ENCODE peak calls at places on chromosomes 5 and 9, in nine cellular contexts. S is gastrocnemius medialis, M is ascending aorta, Q is colonic mucosa, P is SJCRH30, E is heart right ventricle, D is foreskin keratinocyte, Y is endodermal cell, W is fibroblast of lung. N is an unnamed sample.

GRCh38 chr9:16062542-16063240 is 509.8 kb downstream of the CCDC171 start:
- DNase-seq in S (no peak), M (no peak), Q (no peak), P (no peak), E (no peak), D (peak), Y (peak), W (peak), N (no peak)

GRCh38 chr9:128191406-128192046 is at the start of gene CIZ1:
- DNase-seq in S (peak), M (no peak), Q (peak), P (peak), E (peak), D (peak), Y (peak), W (peak), N (peak)

GRCh38 chr5:146079695-146080361 is 25.5 kb downstream of the PLAC8L1 start:
- DNase-seq in S (no peak), M (no peak), Q (no peak), P (no peak), E (no peak), D (peak), Y (peak), W (peak), N (no peak)

GRCh38 chr5:33470544-33470943 is 29.8 kb downstream of the TARS1 start:
- DNase-seq in S (no peak), M (no peak), Q (no peak), P (peak), E (no peak), D (no peak), Y (peak), W (peak), N (no peak)

GRCh38 chr5:110463116-110463515 is 263.4 kb downstream of the TMEM232 start:
- DNase-seq in S (no peak), M (no peak), Q (no peak), P (no peak), E (no peak), D (peak), Y (no peak), W (peak), N (no peak)

GRCh38 chr5:134114886-134115805 is 665 bp downstream of the TCF7 start:
- DNase-seq in S (no peak), M (no peak), Q (no peak), P (no peak), E (no peak), D (no peak), Y (peak), W (no peak), N (peak)

GRCh38 chr5:55364537-55365055 is 56.8 kb downstream of the MTREX start:
- DNase-seq in S (no peak), M (no peak), Q (no peak), P (no peak), E (no peak), D (no peak), Y (no peak), W (no peak), N (no peak)

GRCh38 chr9:13205824-13206223 is 73.7 kb downstream of the MPDZ start:
- DNase-seq in S (no peak), M (no peak), Q (no peak), P (no peak), E (no peak), D (peak), Y (no peak), W (no peak), N (no peak)

GRCh38 chr5:173968154-173968553 is 20.8 kb upstream of the C5orf47 start:
- DNase-seq in S (no peak), M (no peak), Q (no peak), P (no peak), E (no peak), D (no peak), Y (peak), W (peak), N (no peak)

GRCh38 chr9:77848897-77849296 is 182.7 kb downstream of the GNAQ start:
- DNase-seq in S (peak), M (peak), Q (no peak), P (no peak), E (peak), D (peak), Y (no peak), W (peak), N (peak)

GRCh38 chr5:1351156-1351555 is 6.3 kb upstream of the CLPTM1L start:
- DNase-seq in S (no peak), M (no peak), Q (no peak), P (no peak), E (no peak), D (no peak), Y (no peak), W (no peak), N (no peak)

GRCh38 chr9:136991993-136992818 is at the start of gene PAXX:
- DNase-seq in S (peak), M (peak), Q (peak), P (peak), E (peak), D (peak), Y (peak), W (peak), N (peak)

GRCh38 chr9:38380872-38381534 is 11.5 kb upstream of the ALDH1B1 start:
- DNase-seq in S (peak), M (no peak), Q (no peak), P (peak), E (no peak), D (no peak), Y (peak), W (peak), N (no peak)

GRCh38 chr5:39164016-39164415 is 55.3 kb downstream of the FYB1 start:
- DNase-seq in S (no peak), M (no peak), Q (no peak), P (peak), E (no peak), D (no peak), Y (no peak), W (no peak), N (no peak)

GRCh38 chr5:59832577-59833301 is 60.8 kb downstream of the PDE4D start:
- DNase-seq in S (no peak), M (no peak), Q (no peak), P (peak), E (no peak), D (no peak), Y (no peak), W (no peak), N (no peak)

GRCh38 chr5:178859625-178860521 is at the start of gene ZNF354B:
- DNase-seq in S (peak), M (peak), Q (peak), P (peak), E (peak), D (peak), Y (peak), W (peak), N (peak)
- H3K27ac ChIP-seq in S (peak), M (peak), Q (peak), P (peak), E (peak), D (peak), Y (peak), W (peak), N (peak)

GRCh38 chr9:95080961-95081658 is 236.4 kb downstream of the FANCC start:
- DNase-seq in S (peak), M (no peak), Q (no peak), P (no peak), E (no peak), D (no peak), Y (no peak), W (no peak), N (no peak)
- H3K27ac ChIP-seq in S (peak), M (peak), Q (no peak), P (no peak), E (peak), D (no peak), Y (peak), W (no peak), N (peak)

GRCh38 chr5:117487556-117487955 is 912.9 kb upstream of the SEMA6A start:
- DNase-seq in S (no peak), M (no peak), Q (no peak), P (no peak), E (no peak), D (no peak), Y (no peak), W (no peak), N (no peak)
- H3K27ac ChIP-seq in S (no peak), M (no peak), Q (no peak), P (no peak), E (no peak), D (no peak), Y (no peak), W (no peak), N (no peak)

GRCh38 chr5:65034029-65034781 is 265.5 kb downstream of the CWC27 start:
- DNase-seq in S (no peak), M (no peak), Q (no peak), P (peak), E (no peak), D (no peak), Y (peak), W (no peak), N (peak)
- H3K27ac ChIP-seq in S (no peak), M (peak), Q (no peak), P (peak), E (peak), D (no peak), Y (no peak), W (no peak), N (peak)